ENCODE peak calls at places on chromosomes 5 and 9, in seven cellular contexts. Z, J, N, X, M, V and G are unnamed samples.

GRCh38 chr5:108081707-108082106 is 300.2 kb downstream of the FBXL17 start:
- DNase-seq in X (no peak), Z (no peak), M (no peak), N (no peak), V (no peak), J (no peak), G (no peak)

GRCh38 chr5:179192185-179192890 is 132.2 kb downstream of the ZNF354C start:
- DNase-seq in V (no peak), Z (no peak), X (no peak), N (no peak), M (no peak), J (peak; percentile 65), G (no peak)

GRCh38 chr9:134959971-134960310 is 42.2 kb upstream of the FCN1 start:
- DNase-seq in V (peak; percentile 30), M (no peak), N (no peak), X (no peak), J (peak; percentile 34), Z (no peak), G (no peak)

GRCh38 chr9:128819716-128820664 is 1.7 kb downstream of the ENDOG start:
- DNase-seq in N (no peak), J (no peak), M (no peak), X (no peak), Z (no peak), V (no peak), G (no peak)

GRCh38 chr9:78599939-78600338 is 303.0 kb downstream of the PSAT1 start:
- DNase-seq in J (no peak), N (no peak), V (no peak), X (no peak), Z (no peak), M (no peak), G (no peak)

GRCh38 chr9:98978231-98978681 is 34.5 kb downstream of the COL15A1 start:
- DNase-seq in Z (no peak), J (no peak), X (no peak), M (no peak), N (no peak), V (no peak), G (no peak)

GRCh38 chr5:179596421-179596820 is 27.1 kb downstream of the HNRNPH1 start:
- DNase-seq in M (no peak), J (no peak), X (no peak), N (no peak), Z (no peak), V (no peak), G (peak; percentile 69)

GRCh38 chr9:75976549-75976948 is 86.1 kb downstream of the PCSK5 start:
- DNase-seq in M (no peak), X (no peak), J (no peak), V (no peak), Z (no peak), N (no peak), G (no peak)

GRCh38 chr5:52481216-52481615 is 306.5 kb upstream of the ITGA1 start:
- DNase-seq in V (no peak), J (no peak), Z (no peak), X (no peak), M (no peak), N (no peak), G (no peak)

GRCh38 chr9:79028101-79028500 is 543.7 kb upstream of the TLE4 start:
- DNase-seq in X (no peak), N (no peak), Z (no peak), V (no peak), J (no peak), M (no peak), G (no peak)

GRCh38 chr9:3884736-3885135 is 358.9 kb upstream of the RFX3 start:
- DNase-seq in N (no peak), X (no peak), Z (no peak), V (no peak), M (no peak), J (no peak), G (no peak)

GRCh38 chr9:3887798-3888495 is 362.1 kb upstream of the RFX3 start:
- DNase-seq in J (no peak), Z (no peak), X (no peak), V (no peak), N (no peak), M (no peak), G (no peak)

GRCh38 chr9:3888496-3888858 is 362.7 kb upstream of the RFX3 start:
- DNase-seq in Z (no peak), X (no peak), V (no peak), N (no peak), J (no peak), M (no peak), G (no peak)

DNA sequence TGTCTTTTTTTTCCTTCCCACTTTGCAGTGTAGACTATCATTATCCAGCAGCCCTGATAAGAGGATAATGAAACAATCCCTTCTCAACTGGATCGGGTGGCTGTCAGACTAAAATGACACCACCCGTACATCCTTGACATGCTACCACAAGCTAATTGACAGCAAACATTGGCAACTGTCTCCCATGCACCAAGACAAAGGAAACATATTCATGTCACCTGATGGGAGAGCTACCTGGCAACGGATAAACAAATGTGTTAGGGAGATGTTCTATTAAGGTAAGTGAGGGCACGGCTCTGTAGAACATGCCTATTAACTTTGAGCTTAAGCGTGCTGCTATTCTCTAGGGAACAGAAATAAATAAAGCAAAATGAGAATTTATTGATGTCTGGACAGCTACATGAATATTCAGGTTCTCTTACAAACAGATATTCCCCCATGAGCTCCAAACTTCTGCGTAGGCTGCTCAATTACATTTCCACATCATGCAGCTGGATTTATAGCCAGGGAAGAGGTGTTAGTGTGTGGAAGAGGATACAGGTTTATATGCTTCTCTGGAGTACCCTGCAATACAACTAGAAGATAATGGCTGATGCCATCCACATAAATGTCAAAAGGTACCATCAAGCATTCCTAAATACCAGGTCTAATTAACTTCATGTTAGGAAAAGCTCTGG is 361.5 kb upstream of the RFX3 start:
- DNase-seq in N (no peak), V (no peak), X (no peak), J (no peak), M (no peak), Z (no peak), G (no peak)
- H3K27ac ChIP-seq in N (no peak overlapping the region), V (no peak overlapping the region), X (no peak overlapping the region), J (no peak overlapping the region), M (no peak overlapping the region), Z (no peak overlapping the region), G (no peak overlapping the region)

GRCh38 chr5:103224894-103225246 is 33.7 kb upstream of the MACIR start:
- DNase-seq in Z (no peak), M (no peak), V (no peak), X (no peak), N (no peak), J (no peak), G (no peak)
- TF ChIP-seq CTCF in Z (no peak), M (no peak), V (no peak), X (peak; percentile 56), N (no peak), J (no peak), G (no peak)

DNA sequence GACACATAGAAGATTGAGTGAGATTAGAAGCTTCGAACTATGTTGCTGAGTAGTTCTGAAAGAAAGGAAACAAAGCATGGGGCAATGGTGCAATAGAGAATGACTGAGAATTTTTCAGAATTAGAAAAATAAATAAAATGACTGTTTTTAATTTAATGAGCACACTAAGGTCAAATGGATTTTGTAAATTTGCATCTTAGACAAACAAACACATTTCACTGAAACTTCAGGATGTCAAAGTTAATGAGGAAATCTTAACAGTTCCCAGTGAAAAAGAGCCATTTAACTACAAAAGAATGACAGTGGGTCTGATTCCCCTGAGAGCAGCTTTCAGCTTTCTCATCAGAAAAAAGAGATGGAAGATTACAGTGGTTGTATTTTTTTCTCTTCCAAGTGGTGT is 592.0 kb downstream of the SEMA5A start:
- DNase-seq in Z (no peak), J (no peak), X (no peak), V (no peak), M (no peak), N (no peak), G (no peak)
- TF ChIP-seq POLR2AphosphoS5 in Z (no peak), J (no peak), X (no peak), V (no peak), M (no peak), N (no peak), G (no peak)

DNA sequence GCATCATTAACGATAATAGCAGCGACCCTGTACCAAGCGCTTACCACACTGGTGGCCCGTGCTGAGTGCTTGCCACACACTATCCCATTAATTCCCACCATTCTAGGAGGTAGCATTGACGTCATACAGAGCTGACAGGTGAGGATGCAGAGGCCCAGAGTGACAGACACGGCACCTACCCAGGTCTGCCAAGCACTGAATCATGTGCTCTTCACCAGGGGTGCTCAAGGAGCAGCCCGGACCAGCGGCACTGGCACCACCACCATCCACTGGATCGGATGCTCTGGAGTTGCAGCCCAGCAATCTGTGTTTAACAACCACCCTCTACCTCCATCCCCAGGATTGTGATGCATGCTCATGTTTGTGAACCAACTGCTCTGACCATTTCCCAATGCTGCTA is 3.4 kb downstream of the TNIP1 start:
- DNase-seq in N (no peak), Z (no peak), V (no peak), X (no peak), M (no peak), J (peak; percentile 61), G (no peak)
- H3K27ac ChIP-seq in N (no peak overlapping the region), Z (peak overlapping the region; percentile 99), V (no peak overlapping the region), X (no peak overlapping the region), M (no peak overlapping the region), J (peak overlapping the region; percentile 99), G (no peak overlapping the region)

GRCh38 chr9:93148721-93149120 is 14.7 kb upstream of the NINJ1 start:
- DNase-seq in N (no peak), X (no peak), M (no peak), V (no peak), Z (no peak), J (no peak), G (no peak)

GRCh38 chr9:93154293-93154903 is 20.3 kb upstream of the NINJ1 start:
- DNase-seq in J (peak; percentile 74), N (peak; percentile 84), M (peak; percentile 58), X (no peak), Z (no peak), V (no peak), G (peak; percentile 75)

GRCh38 chr9:93149361-93149760 is 15.3 kb upstream of the NINJ1 start:
- DNase-seq in J (no peak), N (no peak), Z (no peak), X (no peak), V (no peak), M (no peak), G (no peak)

GRCh38 chr9:93147632-93148031 is 13.6 kb upstream of the NINJ1 start:
- DNase-seq in V (no peak), X (no peak), M (no peak), Z (no peak), N (no peak), J (no peak), G (no peak)

DNA sequence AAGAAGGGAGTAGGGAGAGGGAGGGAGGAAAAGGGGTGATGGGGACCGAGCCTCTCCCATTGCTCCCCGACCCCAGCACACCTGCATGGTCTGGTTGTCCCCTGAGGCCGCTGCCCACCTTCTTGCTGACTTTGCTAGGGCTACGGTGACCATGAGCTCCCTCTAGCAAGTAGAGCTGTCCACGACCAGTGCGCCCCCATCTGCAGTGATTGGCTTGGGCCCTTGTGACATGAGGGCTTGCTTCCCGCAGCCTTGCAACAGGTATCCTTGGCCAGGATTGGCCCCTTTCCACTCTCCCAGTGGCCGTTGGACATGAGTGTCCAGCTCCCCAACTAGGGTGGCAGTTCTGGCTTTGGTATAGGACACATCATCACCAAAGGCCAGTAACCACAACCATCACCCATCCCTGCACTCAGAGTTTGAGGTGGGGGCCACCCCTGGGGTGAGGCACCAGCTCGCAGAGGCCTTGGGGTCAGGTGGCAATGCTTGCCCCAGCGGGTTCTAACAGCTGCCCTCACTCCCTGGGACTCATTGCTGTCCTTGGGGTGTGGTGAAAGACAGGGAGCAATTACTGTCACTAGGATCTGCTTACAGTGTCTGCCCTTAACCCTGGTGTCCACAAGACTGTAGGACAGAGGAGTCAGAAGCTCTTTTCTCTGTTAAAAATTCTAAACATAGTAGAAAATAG is 17.2 kb upstream of the NINJ1 start:
- DNase-seq in N (no peak), V (no peak), X (no peak), Z (no peak), M (no peak), J (no peak), G (no peak)
- TF ChIP-seq CTCF in N (peak; percentile 30), V (no peak), X (no peak), Z (no peak), M (peak; percentile 56), J (no peak), G (no peak)